ENCODE peak calls at places on chromosome 10, in eight cellular contexts. B is HCT116, E is IMR-90, V is GM12878, W is mammary epithelial cell, Q is hepatocyte, R is endothelial cell of umbilical vein, L is OCI-LY7. D is an unnamed sample. For H3K36me3, the result is how much of the 10 kb centered on the place peaks cover.

GRCh38 chr10:73810735-73811465 is 498 bp downstream of the NDST2 start:
- DNase-seq in L (peak), B (no peak), W (no peak), E (no peak), Q (peak), V (no peak), R (peak), D (no peak)

GRCh38 chr10:62424026-62424425 is 49.9 kb downstream of the ZNF365 start:
- DNase-seq in R (peak), L (peak), Q (no peak), W (no peak), E (no peak), V (no peak), B (no peak), D (no peak)

GRCh38 chr10:4291995-4292394 is 507.0 kb upstream of the KLF6 start:
- DNase-seq in R (no peak), W (no peak), B (no peak), Q (no peak), V (no peak), L (no peak), E (no peak), D (no peak)

GRCh38 chr10:4984971-4985594 is 18.6 kb downstream of the AKR1C2 start:
- DNase-seq in L (no peak), R (no peak), E (peak), V (no peak), B (no peak), Q (no peak), W (no peak), D (peak)

GRCh38 chr10:46282460-46283216 is 4.2 kb upstream of the ANTXRL start:
- DNase-seq in W (peak), Q (peak), L (no peak), B (peak), R (peak), V (no peak), E (peak), D (peak)

GRCh38 chr10:124741922-124742417 is 2.2 kb downstream of the FAM53B start:
- DNase-seq in W (peak), Q (peak), V (no peak), R (no peak), E (no peak), L (peak), B (no peak), D (no peak)

GRCh38 chr10:58577394-58577793 is 64.7 kb downstream of the BICC1 start:
- DNase-seq in R (no peak), B (no peak), V (no peak), E (peak), Q (no peak), L (no peak), W (no peak), D (no peak)

GRCh38 chr10:1538531-1539061 is 198.7 kb downstream of the ADARB2 start:
- DNase-seq in W (no peak), V (no peak), B (no peak), L (no peak), R (no peak), Q (no peak), E (no peak), D (no peak)

GRCh38 chr10:70565556-70566514 is 36.7 kb downstream of the PRF1 start:
- DNase-seq in E (no peak), B (no peak), W (no peak), L (no peak), Q (no peak), R (no peak), V (no peak), D (no peak)

GRCh38 chr10:96858038-96858705 is 26.1 kb downstream of the LCOR start:
- DNase-seq in R (no peak), W (no peak), B (no peak), L (no peak), Q (no peak), V (no peak), E (peak), D (no peak)

GRCh38 chr10:110446954-110447608 is 50.6 kb upstream of the DUSP5 start:
- DNase-seq in V (no peak), R (peak), W (peak), Q (no peak), L (no peak), E (peak), B (no peak), D (peak)

GRCh38 chr10:62860946-62861345 is 44.8 kb upstream of the EGR2 start:
- DNase-seq in V (no peak), B (no peak), Q (no peak), R (peak), E (no peak), W (no peak), L (peak), D (no peak)

GRCh38 chr10:95360122-95360715 is 69.4 kb upstream of the PDLIM1 start:
- DNase-seq in R (peak), L (peak), Q (no peak), W (peak), B (no peak), V (no peak), E (peak), D (peak)

GRCh38 chr10:117216611-117217195 is 19.4 kb downstream of the KCNK18 start:
- DNase-seq in E (peak), L (peak), B (peak), V (no peak), R (peak), Q (peak), W (peak), D (no peak)

GRCh38 chr10:42753507-42754154 is 29.0 kb upstream of the BMS1 start:
- DNase-seq in B (no peak), V (no peak), Q (peak), E (no peak), W (peak), L (no peak), R (peak), D (no peak)

GRCh38 chr10:76114556-76114955 is 683.1 kb downstream of the LRMDA start:
- DNase-seq in W (no peak), L (no peak), B (no peak), V (no peak), Q (no peak), R (no peak), E (no peak), D (no peak)

GRCh38 chr10:31702005-31702404 is 226.6 kb downstream of the ARHGAP12 start:
- DNase-seq in Q (no peak), B (no peak), E (no peak), R (no peak), V (no peak), L (no peak), W (no peak), D (no peak)

GRCh38 chr10:96390460-96390864 is 31.7 kb upstream of the OPALIN start:
- DNase-seq in V (no peak), W (no peak), R (no peak), B (no peak), L (no peak), E (no peak), Q (no peak), D (no peak)

GRCh38 chr10:120423350-120424197 is 33.5 kb upstream of the PLPP4 start:
- DNase-seq in E (peak), Q (peak), L (peak), W (peak), V (no peak), B (peak), R (peak), D (no peak)

GRCh38 chr10:102118867-102119266 is 1.3 kb downstream of the LDB1 start:
- DNase-seq in R (peak), B (no peak), Q (no peak), E (peak), V (no peak), W (no peak), L (peak), D (no peak)

GRCh38 chr10:12400266-12400931 is 51.1 kb downstream of the CAMK1D start:
- DNase-seq in W (no peak), Q (no peak), B (no peak), V (no peak), L (no peak), R (no peak), E (peak), D (no peak)

DNA sequence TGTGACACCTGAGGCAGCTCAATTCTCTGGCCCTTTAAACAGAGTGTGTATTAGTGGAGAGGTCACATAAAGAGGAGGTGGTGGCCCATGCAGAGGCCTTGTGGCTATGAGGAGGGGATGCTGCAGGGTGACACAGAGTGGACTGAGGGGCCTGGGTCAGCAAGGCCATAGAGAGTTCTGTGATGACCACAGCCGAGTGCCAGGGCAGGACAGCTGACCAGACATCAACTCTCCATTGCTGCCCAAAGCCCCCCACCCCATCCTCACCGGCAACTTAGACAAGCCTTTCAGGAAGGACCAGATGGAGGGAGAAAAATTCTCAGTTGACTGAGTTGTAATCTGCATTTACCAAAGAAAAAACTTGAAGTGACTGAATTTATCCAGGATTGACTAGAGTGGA is 378.1 kb downstream of the RPS24 start:
- DNase-seq in B (no peak), L (no peak), V (no peak), W (no peak), Q (no peak), E (no peak), R (no peak), D (no peak)
- H3K36me3 ChIP-seq in B (under half), L (under half), V (under half), W (under half), Q (under half), E (under half), R (under half), D (under half)

DNA sequence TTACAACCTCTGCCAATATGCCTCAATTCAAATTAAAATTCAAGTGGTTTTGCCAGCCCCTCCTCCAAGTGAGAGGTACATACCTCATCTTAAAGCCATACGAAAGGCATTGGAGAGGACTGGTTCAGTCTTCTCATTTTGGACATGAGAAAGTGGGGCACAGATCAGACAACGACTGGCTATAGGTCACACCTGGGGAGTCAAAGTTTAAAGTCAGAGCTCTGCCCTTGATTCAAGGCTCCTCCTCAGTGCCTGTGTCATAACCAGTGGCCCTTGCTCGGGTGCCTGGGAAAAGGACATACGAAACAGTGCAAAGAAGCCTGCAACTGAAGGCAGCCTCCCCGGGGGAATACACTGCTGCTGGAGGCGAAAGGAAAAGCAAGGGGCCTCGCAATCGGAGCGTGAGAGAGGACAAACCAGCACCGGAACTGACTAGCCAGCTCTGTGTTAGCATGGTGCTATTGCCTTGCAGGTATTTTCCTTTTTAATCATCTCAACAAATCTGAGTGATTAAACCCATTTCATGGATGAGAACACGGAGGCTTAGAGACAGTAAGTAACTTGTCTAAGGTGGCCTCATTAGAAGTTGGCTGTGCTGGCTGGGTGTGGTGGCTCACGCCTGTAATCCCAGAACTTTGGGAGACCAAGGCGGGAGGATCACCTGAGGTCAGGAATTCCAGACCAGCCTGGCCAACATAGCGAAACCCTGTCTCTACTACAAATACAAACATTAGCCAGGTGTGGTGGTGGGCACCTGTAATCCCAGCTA is 1.1 kb upstream of the MTPAP start:
- DNase-seq in V (no peak), R (no peak), B (no peak), L (no peak), W (no peak), E (no peak), Q (no peak), D (no peak)
- H2AFZ ChIP-seq in V (peak), R (no peak), B (peak), L (peak), W (peak), E (peak), Q (peak), D (no peak)

DNA sequence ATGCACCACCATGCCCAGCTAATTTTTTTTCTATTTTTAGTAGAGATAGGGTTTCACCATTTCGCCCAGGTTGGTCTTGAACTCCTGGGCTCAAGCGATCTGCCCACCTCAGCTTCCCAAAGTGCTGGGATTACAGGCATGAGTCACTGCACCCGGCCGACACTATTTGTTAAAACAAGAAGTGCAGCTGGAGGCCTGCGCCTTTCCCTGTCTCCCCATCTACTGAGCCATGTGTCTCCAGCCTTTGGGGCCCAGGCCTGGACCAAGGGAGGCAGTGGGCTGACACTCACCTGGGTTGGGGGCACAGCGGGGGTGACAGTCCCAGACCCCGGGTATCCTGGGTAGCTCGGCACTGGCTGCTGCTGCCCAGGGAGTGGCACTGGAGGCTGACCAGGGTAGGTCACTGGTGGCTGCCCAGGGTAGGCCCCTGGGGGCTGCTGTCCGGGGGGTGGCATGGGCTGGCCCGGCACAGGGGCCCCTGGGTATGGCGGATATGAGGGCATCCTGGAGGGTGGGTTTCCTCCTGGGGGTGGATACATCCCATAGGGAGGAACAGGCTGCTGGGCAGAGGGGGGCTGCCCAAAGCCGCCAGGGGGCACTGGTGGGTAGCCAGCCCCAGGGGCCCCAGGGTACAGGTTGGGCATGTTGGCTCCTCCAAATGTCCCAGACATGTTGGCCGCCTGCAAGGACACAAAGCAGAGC is 36.3 kb downstream of the PLAC9 start:
- DNase-seq in R (no peak), W (no peak), L (peak), E (peak), B (no peak), Q (no peak), V (no peak), D (no peak)
- H3K36me3 ChIP-seq in R (under half), W (under half), L (half or more), E (half or more), B (under half), Q (under half), V (under half), D (under half)

DNA sequence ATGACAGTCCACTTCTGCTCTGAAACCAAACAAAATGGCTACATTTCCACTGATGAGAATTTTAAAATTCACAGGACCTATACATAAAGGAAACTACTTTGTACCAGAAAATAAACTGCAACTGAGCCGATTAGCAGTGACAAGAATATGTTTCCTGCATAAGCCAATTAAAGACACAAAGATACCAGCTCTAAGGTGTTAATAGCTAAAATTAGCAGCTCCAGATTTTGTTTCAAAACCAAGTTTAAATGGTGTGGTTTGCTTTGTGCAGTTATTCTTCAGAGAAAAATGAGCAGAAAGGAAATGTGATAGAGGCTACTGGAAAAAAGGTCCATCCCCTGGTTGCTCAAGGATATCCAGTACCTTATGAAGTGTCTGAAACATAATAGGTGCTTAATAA is 123.2 kb downstream of the ANK3 start:
- DNase-seq in V (no peak), L (peak), Q (no peak), B (no peak), E (no peak), W (no peak), R (no peak), D (no peak)
- H2AFZ ChIP-seq in V (no peak), L (peak), Q (no peak), B (no peak), E (no peak), W (no peak), R (no peak), D (no peak)

GRCh38 chr10:103892181-103892580 is 25.8 kb downstream of the STN1 start:
- DNase-seq in W (no peak), V (no peak), B (no peak), Q (no peak), E (no peak), L (no peak), R (no peak), D (no peak)

GRCh38 chr10:103897241-103897774 is 20.7 kb downstream of the STN1 start:
- DNase-seq in V (no peak), B (no peak), W (no peak), L (no peak), R (no peak), E (no peak), Q (no peak), D (no peak)

GRCh38 chr10:103895458-103896186 is 22.4 kb downstream of the STN1 start:
- DNase-seq in B (peak), W (peak), V (no peak), Q (no peak), R (peak), E (peak), L (no peak), D (peak)

GRCh38 chr10:103894454-103894853 is 23.5 kb downstream of the STN1 start:
- DNase-seq in V (no peak), E (peak), W (peak), B (no peak), Q (no peak), L (no peak), R (peak), D (no peak)

DNA sequence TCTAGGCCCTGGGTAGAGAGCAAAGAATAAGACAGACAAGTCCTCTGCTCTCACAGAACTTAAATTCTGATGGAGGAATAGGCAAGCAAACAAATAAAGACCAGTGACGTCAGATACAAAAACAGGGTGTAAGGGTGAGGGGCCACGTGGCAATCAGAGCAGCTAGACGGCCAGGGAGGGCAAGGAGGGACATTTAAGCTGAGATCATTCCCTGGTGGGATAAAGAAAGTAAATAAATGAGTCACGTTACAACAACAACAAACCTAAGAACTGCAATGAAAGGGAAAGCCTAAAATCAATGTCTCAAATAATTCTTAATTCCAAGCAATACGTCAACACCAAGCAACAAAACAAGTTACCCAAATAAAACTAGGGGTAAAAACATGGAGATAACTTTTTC is 21.8 kb downstream of the STN1 start:
- DNase-seq in B (peak), L (no peak), R (peak), Q (no peak), W (no peak), E (peak), V (no peak), D (no peak)
- H3K36me3 ChIP-seq in B (under half), L (under half), R (under half), Q (under half), W (under half), E (under half), V (under half), D (under half)

GRCh38 chr10:88991161-88991899 is 732 bp downstream of the FAS start:
- DNase-seq in Q (peak), R (peak), L (peak), V (no peak), W (peak), E (peak), B (peak), D (peak)

GRCh38 chr10:88989423-88989822 is 1.2 kb upstream of the FAS start:
- DNase-seq in V (no peak), Q (no peak), E (no peak), B (no peak), L (peak), W (no peak), R (peak), D (no peak)

GRCh38 chr10:88990528-88991160 is at the start of gene FAS:
- DNase-seq in Q (peak), L (peak), E (peak), V (peak), W (peak), B (peak), R (peak), D (peak)

GRCh38 chr10:88991900-88992237 is 1.3 kb downstream of the FAS start:
- DNase-seq in B (no peak), W (no peak), E (no peak), R (no peak), L (peak), Q (no peak), V (no peak), D (no peak)

DNA sequence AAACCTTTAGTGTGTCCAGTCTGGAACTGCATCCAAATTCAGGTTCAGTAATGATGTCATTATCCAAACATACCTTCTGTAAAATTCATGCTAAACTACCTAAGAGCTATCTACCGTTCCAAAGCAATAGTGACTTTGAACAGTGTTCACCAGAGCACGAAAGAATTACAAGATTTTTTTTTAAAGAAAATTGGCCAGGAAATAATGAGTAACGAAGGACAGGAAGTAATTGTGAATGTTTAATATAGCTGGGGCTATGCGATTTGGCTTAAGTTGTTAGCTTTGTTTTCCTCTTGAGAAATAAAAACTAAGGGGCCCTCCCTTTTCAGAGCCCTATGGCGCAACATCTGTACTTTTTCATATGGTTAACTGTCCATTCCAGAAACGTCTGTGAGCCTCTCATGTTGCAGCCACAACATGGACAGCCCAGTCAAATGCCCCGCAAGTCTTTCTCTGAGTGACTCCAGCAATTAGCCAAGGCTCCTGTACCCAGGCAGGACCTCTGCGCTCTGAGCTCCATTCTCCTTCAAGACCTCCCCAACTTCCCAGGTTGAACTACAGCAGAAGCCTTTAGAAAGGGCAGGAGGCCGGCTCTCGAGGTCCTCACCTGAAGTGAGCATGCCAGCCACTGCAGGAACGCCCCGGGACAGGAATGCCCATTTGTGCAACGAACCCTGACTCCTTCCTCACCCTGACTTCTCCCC is 622 bp upstream of the FAS start:
- DNase-seq in Q (peak), W (peak), L (no peak), R (peak), V (no peak), E (peak), B (no peak), D (peak)
- H2AFZ ChIP-seq in Q (peak), W (peak), L (peak), R (peak), V (peak), E (peak), B (peak), D (peak)

D was measured in PC-9.